ENCODE peak calls at places on chromosomes 11 and 22, in six cellular contexts. I, F, W, U, E and G are unnamed samples.

GRCh38 chr22:30566125-30566524 is 8.3 kb downstream of the GAL3ST1 start:
- DNase-seq in I (no peak), E (no peak), W (no peak), F (no peak), U (no peak), G (no peak)

GRCh38 chr22:47291565-47292495 is 529.4 kb downstream of the TBC1D22A start:
- DNase-seq in I (no peak), F (no peak), E (no peak), U (no peak), W (no peak), G (no peak)

GRCh38 chr11:70762810-70763209 is 364.5 kb downstream of the CTTN start:
- DNase-seq in W (no peak), I (no peak), F (no peak), U (no peak), E (peak), G (no peak)

GRCh38 chr11:2419638-2420501 is 19.3 kb downstream of the TSSC4 start:
- DNase-seq in I (peak), U (peak), W (peak), E (peak), F (peak), G (peak)

GRCh38 chr11:86069408-86070086 is 663 bp upstream of the PICALM start:
- DNase-seq in W (no peak), F (peak), U (no peak), E (no peak), I (no peak), G (peak)

GRCh38 chr11:70913715-70914231 is 338.6 kb downstream of the SHANK2 start:
- DNase-seq in F (no peak), U (no peak), I (peak), W (no peak), E (peak), G (no peak)

GRCh38 chr22:50261615-50262459 is at the start of gene MAPK12:
- DNase-seq in F (no peak), I (peak), U (peak), W (no peak), E (no peak), G (no peak)

GRCh38 chr11:114779189-114779588 is 100.9 kb downstream of the NXPE2 start:
- DNase-seq in E (no peak), I (no peak), W (no peak), U (no peak), F (no peak), G (no peak)

GRCh38 chr11:19577849-19578619 is 134.6 kb upstream of the NAV2 start:
- DNase-seq in U (no peak), W (peak), F (peak), I (no peak), E (no peak), G (no peak)

GRCh38 chr11:67055812-67056211 is 835 bp upstream of the RHOD start:
- DNase-seq in W (no peak), E (peak), U (no peak), I (peak), F (no peak), G (no peak)

GRCh38 chr11:20367313-20367948 is 3.9 kb downstream of the HTATIP2 start:
- DNase-seq in E (no peak), U (no peak), W (no peak), I (no peak), F (no peak), G (no peak)

GRCh38 chr22:21989049-21989448 is 6.5 kb upstream of the TOP3B start:
- DNase-seq in U (no peak), F (no peak), I (no peak), E (no peak), W (no peak), G (no peak)

GRCh38 chr11:10373340-10373739 is 68.5 kb downstream of the ADM start:
- DNase-seq in W (no peak), F (no peak), E (no peak), U (no peak), I (no peak), G (no peak)

GRCh38 chr11:93543292-93543977 is at the start of gene SMCO4:
- DNase-seq in W (peak), I (peak), E (peak), U (peak), F (peak), G (peak)

GRCh38 chr11:57703341-57703740 is 8.7 kb downstream of the MED19 start:
- DNase-seq in E (no peak), U (no peak), W (no peak), F (no peak), I (no peak), G (no peak)

GRCh38 chr11:127470485-127470884 is 469.9 kb upstream of the KIRREL3 start:
- DNase-seq in U (no peak), E (no peak), F (no peak), I (peak), W (no peak), G (peak)

GRCh38 chr22:20957118-20957690 is 9.9 kb upstream of the AIFM3 start:
- DNase-seq in E (peak), F (no peak), U (no peak), I (peak), W (no peak), G (no peak)

GRCh38 chr22:50460942-50461341 is 13.9 kb downstream of the SBF1 start:
- DNase-seq in I (no peak), F (no peak), W (no peak), U (no peak), E (peak), G (no peak)

GRCh38 chr11:131544591-131544990 is 174.2 kb downstream of the NTM start:
- DNase-seq in U (no peak), F (no peak), E (no peak), I (no peak), W (no peak), G (peak)
- TF ChIP-seq CTCF in U (no peak), F (no peak), E (no peak), I (peak), W (no peak), G (no peak)

DNA sequence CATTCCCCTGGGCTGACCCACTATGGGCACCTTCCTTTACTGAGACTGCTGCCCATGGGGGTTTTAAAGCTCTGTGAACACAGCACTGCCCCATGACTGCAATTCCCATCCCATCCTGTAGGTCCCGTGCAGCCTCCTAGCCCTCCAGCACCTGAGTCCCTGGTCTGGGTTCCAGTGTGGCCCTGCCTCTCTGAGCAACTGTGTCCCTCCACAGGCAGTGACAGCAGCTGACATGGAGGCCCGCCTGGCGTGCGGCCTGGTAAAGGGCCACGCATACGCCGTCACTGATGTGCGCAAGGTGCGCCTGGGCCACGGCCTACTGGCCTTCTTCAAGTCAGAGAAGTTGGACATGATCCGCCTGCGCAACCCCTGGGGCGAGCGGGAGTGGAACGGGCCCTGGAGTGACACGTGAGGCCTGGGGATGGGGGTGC is 12.6 kb downstream of the OMP start:
- DNase-seq in W (no peak), E (no peak), U (no peak), F (no peak), I (no peak), G (peak)
- TF ChIP-seq CTCF in W (no peak), E (no peak), U (peak), F (no peak), I (no peak), G (peak)

DNA sequence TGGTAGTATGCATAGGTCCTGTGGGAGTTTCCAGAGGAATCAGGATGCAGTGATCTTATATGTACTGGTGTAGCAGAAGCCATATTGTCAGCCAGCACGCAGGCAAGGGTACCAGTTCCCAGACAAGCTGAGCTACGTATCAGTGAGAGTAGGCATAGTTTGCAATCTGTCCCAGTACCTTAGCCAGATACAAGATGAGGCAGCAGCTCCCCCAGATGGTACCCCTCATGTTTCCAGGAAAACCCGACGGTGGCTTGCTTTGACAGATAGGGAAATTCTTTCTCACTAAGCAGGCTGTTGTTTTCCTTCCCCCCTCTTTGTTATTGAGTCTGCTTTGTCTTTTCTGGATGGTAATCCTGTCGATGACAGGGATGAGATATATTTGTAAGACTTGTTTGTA is 109.7 kb upstream of the RRM1 start:
- DNase-seq in F (no peak), U (no peak), E (no peak), W (no peak), I (no peak), G (peak)
- TF ChIP-seq CTCF in F (no peak), U (no peak), E (no peak), W (no peak), I (no peak), G (no peak)

DNA sequence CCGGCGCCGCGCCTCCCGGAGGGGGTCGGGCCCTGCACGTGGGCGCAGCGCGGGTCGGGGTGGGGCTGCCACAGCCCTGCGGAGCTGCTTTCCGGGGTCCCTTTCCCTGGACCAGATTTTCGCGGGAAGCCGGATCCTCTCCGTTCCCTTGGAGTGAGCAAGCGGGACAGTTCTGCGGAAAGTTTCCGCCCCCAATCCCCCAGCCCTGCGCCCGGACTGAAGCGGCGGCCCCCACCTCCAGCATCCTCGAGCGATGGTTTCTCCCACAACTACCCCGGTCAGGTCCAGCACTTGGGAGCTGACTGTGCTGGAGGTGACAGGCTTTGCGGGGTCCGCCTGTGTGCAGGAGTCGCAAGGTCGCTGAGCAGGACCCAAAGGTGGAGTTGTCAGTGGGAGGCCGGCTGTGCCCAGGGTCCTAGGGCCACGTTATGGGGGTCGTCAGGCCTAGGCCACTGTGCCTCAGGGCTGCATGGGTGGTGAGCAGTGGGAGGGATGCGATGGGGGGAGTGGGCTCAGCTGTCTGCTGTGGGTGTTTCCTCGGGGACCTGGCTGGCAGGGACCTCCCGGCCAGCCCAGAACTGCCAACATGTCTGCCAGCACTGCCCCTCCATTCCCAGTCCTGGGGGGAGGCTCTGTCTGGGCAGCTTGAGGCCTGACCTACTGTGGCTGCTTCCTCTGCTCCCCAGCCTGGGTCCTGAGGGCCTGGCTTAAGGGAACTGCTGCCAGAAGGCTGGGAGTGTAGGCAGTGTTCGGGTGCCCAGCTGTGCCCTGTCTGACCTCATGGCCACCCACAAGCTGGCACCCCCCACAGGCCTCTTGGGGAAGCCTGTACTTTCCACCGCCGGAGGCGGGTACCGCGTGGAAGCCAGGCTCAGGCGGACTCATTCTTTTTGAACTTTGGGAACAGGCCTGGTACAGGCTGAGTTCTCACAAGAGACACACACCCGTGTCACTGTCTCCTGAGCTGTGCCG is 726 bp downstream of the ST3GAL4 start:
- DNase-seq in I (no peak), U (peak), F (no peak), E (peak), W (peak), G (peak)
- TF ChIP-seq CTCF in I (no peak), U (no peak), F (no peak), E (no peak), W (no peak), G (no peak)